ENCODE peak calls at places on chromosomes 4 and X, in nine cellular contexts. D is epithelial cell of esophagus, O is A673, W is A549, H is heart left ventricle, K is fibroblast of lung, U is suprapubic skin, Y is psoas muscle, F is lower leg skin. R is an unnamed sample.

GRCh38 chrX:3549442-3549875 is 164.0 kb downstream of the PRKX start:
- DNase-seq in D (peak), O (peak), W (peak), H (peak), K (no peak), U (no peak), Y (no peak), F (no peak), R (no peak)

GRCh38 chr4:140220053-140220452 is 66.1 kb upstream of the MAML3 start:
- DNase-seq in D (no peak), O (no peak), W (no peak), H (no peak), K (no peak), U (no peak), Y (no peak), F (no peak), R (no peak)

GRCh38 chrX:39766085-39766726 is 331.6 kb downstream of the BCOR start:
- DNase-seq in D (peak), O (no peak), W (no peak), H (no peak), K (no peak), U (no peak), Y (no peak), F (no peak), R (no peak)

GRCh38 chrX:118630843-118631242 is 96.6 kb upstream of the IL13RA1 start:
- DNase-seq in D (no peak), O (no peak), W (no peak), H (no peak), K (no peak), U (no peak), Y (no peak), F (no peak), R (no peak)

GRCh38 chr4:84384801-84385582 is 114.1 kb downstream of the NKX6-1 start:
- DNase-seq in D (no peak), O (no peak), W (no peak), H (no peak), K (no peak), U (no peak), Y (no peak), F (no peak), R (no peak)

GRCh38 chr4:186845137-186845842 is 121.6 kb upstream of the FAT1 start:
- DNase-seq in D (peak), O (peak), W (no peak), H (no peak), K (peak), U (no peak), Y (no peak), F (no peak), R (no peak)

GRCh38 chr4:188110036-188110435 is 633 bp upstream of the TRIML2 start:
- DNase-seq in D (no peak), O (no peak), W (peak), H (no peak), K (no peak), U (no peak), Y (no peak), F (no peak), R (no peak)

GRCh38 chr4:41155194-41155830 is 59.0 kb downstream of the APBB2 start:
- DNase-seq in D (peak), O (no peak), W (no peak), H (no peak), K (peak), U (no peak), Y (no peak), F (no peak), R (no peak)

GRCh38 chr4:55989716-55990115 is 41.0 kb downstream of the CEP135 start:
- DNase-seq in D (no peak), O (no peak), W (no peak), H (no peak), K (no peak), U (no peak), Y (no peak), F (no peak), R (no peak)

GRCh38 chr4:82528074-82528473 is 33.7 kb downstream of the TMEM150C start:
- DNase-seq in D (no peak), O (no peak), W (no peak), H (no peak), K (no peak), U (no peak), Y (no peak), F (no peak), R (no peak)

GRCh38 chr4:82524570-82525152 is 37.1 kb downstream of the TMEM150C start:
- DNase-seq in D (peak), O (no peak), W (no peak), H (no peak), K (no peak), U (no peak), Y (no peak), F (no peak), R (no peak)

GRCh38 chr4:82525287-82525898 is 36.4 kb downstream of the TMEM150C start:
- DNase-seq in D (no peak), O (peak), W (no peak), H (no peak), K (no peak), U (no peak), Y (no peak), F (no peak), R (no peak)

GRCh38 chr4:82529322-82529721 is 32.5 kb downstream of the TMEM150C start:
- DNase-seq in D (no peak), O (no peak), W (no peak), H (no peak), K (no peak), U (no peak), Y (no peak), F (no peak), R (no peak)

DNA sequence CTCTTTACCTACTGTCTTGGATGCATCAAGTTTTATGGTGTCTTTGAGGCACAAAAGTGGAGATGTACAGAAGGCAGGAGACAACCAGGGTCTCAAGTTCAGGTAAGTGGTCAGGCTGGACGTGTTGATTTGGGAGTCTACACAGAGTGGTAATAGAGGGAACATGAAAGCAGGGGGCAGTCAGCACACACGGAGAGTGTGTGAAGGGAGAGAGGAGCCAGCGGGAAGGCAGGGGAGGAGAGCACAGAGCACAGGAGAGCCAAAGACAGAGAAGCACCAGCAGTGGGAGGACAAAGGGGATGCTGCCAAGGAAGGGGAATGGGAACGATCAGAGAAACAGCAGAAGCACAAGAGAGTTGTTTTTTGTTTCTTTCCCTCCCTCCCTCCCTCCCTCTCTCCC is 32.9 kb downstream of the TMEM150C start:
- DNase-seq in D (no peak), O (no peak), W (no peak), H (no peak), K (no peak), U (no peak), Y (no peak), F (no peak), R (no peak)
- TF ChIP-seq CTCF in D (no peak), O (no peak), W (no peak), H (no peak), K (no peak), U (no peak), Y (no peak), F (no peak), R (no peak)

GRCh38 chrX:25275159-25275558 is 259.4 kb upstream of the ARX start:
- DNase-seq in D (peak), O (peak), W (no peak), H (no peak), K (no peak), U (no peak), Y (no peak), F (no peak), R (no peak)
- TF ChIP-seq CTCF in D (no peak), O (peak), W (peak), H (no peak), K (no peak), U (no peak), Y (peak), F (no peak), R (no peak)

DNA sequence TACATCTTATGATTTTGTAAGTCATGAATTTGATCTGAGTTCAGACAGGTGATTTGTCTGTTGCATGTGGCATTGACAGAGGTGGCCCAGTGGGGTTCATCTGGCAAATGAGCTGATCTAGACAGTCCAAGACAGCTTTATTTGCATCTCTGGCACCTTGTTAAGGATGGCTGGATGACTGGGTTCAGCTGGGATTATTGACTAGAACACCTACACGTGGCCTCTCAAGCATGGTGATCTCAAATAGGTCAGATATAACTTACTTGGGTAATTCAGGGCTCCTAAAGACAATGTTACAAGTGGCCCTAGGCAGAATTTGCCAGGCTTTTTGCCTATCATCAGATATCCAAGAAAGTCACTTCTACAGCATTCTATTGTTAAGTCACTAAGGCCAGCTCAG is 48.0 kb downstream of the APOOL start:
- DNase-seq in D (no peak), O (no peak), W (no peak), H (no peak), K (no peak), U (no peak), Y (no peak), F (no peak), R (no peak)
- TF ChIP-seq CTCF in D (no peak), O (no peak), W (no peak), H (no peak), K (no peak), U (no peak), Y (no peak), F (no peak), R (no peak)

GRCh38 chrX:97011540-97011939 is 127.8 kb downstream of the RPA4 start:
- DNase-seq in D (no peak), O (no peak), W (no peak), H (no peak), K (no peak), U (no peak), Y (no peak), F (no peak), R (no peak)

GRCh38 chrX:97021680-97022079 is 138.0 kb downstream of the RPA4 start:
- DNase-seq in D (peak), O (peak), W (no peak), H (no peak), K (peak), U (no peak), Y (no peak), F (no peak), R (no peak)

GRCh38 chrX:97016106-97016505 is 132.4 kb downstream of the RPA4 start:
- DNase-seq in D (no peak), O (no peak), W (no peak), H (no peak), K (peak), U (no peak), Y (no peak), F (no peak), R (no peak)
- TF ChIP-seq CTCF in D (no peak), O (peak), W (peak), H (no peak), K (no peak), U (no peak), Y (no peak), F (no peak), R (no peak)

GRCh38 chr4:153127773-153128494 is 76.3 kb upstream of the TRIM2 start:
- DNase-seq in D (peak), O (peak), W (peak), H (peak), K (peak), U (peak), Y (peak), F (peak), R (peak)

GRCh38 chr4:153126137-153126536 is 78.1 kb upstream of the TRIM2 start:
- DNase-seq in D (no peak), O (no peak), W (no peak), H (no peak), K (no peak), U (no peak), Y (no peak), F (no peak), R (no peak)

GRCh38 chr4:153137168-153137567 is 67.1 kb upstream of the TRIM2 start:
- DNase-seq in D (peak), O (peak), W (peak), H (no peak), K (peak), U (no peak), Y (no peak), F (no peak), R (no peak)

DNA sequence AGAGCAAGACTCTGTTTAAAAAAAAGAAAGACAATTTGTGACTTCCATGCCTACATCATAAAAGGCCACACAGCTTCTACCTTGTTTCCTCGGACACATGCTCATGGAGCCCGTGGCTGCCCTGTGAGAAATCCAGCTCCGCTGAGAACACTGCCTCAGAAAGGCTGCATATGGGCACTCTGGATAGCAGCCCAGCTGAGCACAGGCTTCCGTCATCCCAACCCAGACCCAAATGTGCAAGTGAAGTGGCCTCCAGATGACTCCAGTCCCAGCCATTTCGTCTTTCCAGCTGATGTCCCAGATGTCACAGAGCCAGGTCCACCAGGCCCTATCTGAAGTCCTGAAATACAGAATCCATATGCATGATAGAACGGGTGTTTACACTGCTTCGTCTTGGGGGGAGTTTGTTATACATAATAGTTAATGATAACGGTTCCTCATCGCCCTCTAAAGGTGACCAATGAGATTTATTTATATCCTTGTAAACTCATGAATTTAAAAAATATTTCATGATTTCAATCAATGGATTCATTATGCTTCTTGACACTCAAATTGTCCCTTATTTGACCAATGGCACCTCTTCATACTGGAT is 72.7 kb upstream of the TRIM2 start:
- DNase-seq in D (no peak), O (peak), W (no peak), H (no peak), K (peak), U (no peak), Y (no peak), F (no peak), R (no peak)
- TF ChIP-seq CTCF in D (no peak), O (peak), W (no peak), H (no peak), K (no peak), U (no peak), Y (no peak), F (no peak), R (no peak)

GRCh38 chrX:140507223-140507981 is 2.5 kb upstream of the SOX3 start:
- DNase-seq in D (peak), O (no peak), W (no peak), H (no peak), K (no peak), U (no peak), Y (no peak), F (no peak), R (no peak)

GRCh38 chrX:140509468-140510305 is 4.8 kb upstream of the SOX3 start:
- DNase-seq in D (no peak), O (no peak), W (no peak), H (no peak), K (no peak), U (no peak), Y (no peak), F (no peak), R (no peak)

GRCh38 chrX:140508958-140509357 is 4.1 kb upstream of the SOX3 start:
- DNase-seq in D (no peak), O (no peak), W (no peak), H (no peak), K (no peak), U (no peak), Y (no peak), F (no peak), R (no peak)

GRCh38 chrX:140505421-140506337 is 810 bp upstream of the SOX3 start:
- DNase-seq in D (no peak), O (no peak), W (no peak), H (no peak), K (no peak), U (no peak), Y (no peak), F (no peak), R (no peak)

GRCh38 chrX:140507982-140508305 is 3.1 kb upstream of the SOX3 start:
- DNase-seq in D (no peak), O (peak), W (no peak), H (no peak), K (no peak), U (no peak), Y (no peak), F (no peak), R (no peak)
- TF ChIP-seq CTCF in D (no peak), O (peak), W (no peak), H (no peak), K (no peak), U (no peak), Y (no peak), F (no peak), R (no peak)

GRCh38 chrX:129115935-129116334 is 407.4 kb downstream of the SMARCA1 start:
- DNase-seq in D (no peak), O (no peak), W (no peak), H (no peak), K (no peak), U (no peak), Y (no peak), F (no peak), R (no peak)

GRCh38 chrX:129115104-129115503 is 408.2 kb downstream of the SMARCA1 start:
- DNase-seq in D (peak), O (peak), W (peak), H (no peak), K (peak), U (no peak), Y (no peak), F (no peak), R (no peak)

DNA sequence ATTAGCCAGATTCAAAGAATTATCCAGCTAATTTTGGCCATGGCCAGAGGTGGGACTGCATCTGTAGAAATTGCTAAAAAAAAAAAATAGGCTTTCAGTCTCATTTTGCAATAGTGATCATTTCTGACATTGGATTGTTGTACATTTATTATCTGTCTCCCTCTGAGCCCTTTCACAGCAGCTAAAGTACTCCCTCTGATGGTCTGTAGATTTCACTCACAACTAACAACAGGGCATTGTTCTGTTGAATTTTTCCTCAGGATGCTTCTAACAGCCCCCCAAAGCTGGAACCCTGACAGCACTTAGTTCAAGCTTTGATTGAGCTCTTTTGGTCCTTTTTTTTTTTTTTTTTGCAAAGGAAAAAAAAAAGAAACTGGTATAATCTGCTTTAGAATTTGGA is 406.6 kb downstream of the SMARCA1 start:
- DNase-seq in D (no peak), O (no peak), W (no peak), H (no peak), K (no peak), U (no peak), Y (no peak), F (no peak), R (no peak)
- TF ChIP-seq CTCF in D (no peak), O (peak), W (no peak), H (no peak), K (no peak), U (no peak), Y (no peak), F (no peak), R (no peak)

GRCh38 chr4:89837385-89837995 is 529 bp upstream of the SNCA start:
- DNase-seq in D (peak), O (peak), W (peak), H (no peak), K (peak), U (no peak), Y (no peak), F (peak), R (no peak)
- TF ChIP-seq CTCF in D (peak), O (no peak), W (no peak), H (no peak), K (no peak), U (no peak), Y (no peak), F (no peak), R (no peak)

R was measured in esophagus squamous epithelium.